ENCODE peak calls at places on chromosome 6, in five cellular contexts. One of them, this sample, is unnamed.

GRCh38 chr6:131379951-131380350 is 193.1 kb upstream of the ARG1 start:
- DNase-seq in K562: no peak
- DNase-seq in HepG2: no peak
- DNase-seq in SK-N-SH: no peak
- DNase-seq in GM12878: no peak
- DNase-seq in this sample: no peak

GRCh38 chr6:162849269-162849668 is 121.5 kb downstream of the PACRG start:
- DNase-seq in K562: no peak
- DNase-seq in HepG2: no peak
- DNase-seq in SK-N-SH: peak; percentile 87
- DNase-seq in GM12878: no peak
- DNase-seq in this sample: no peak

GRCh38 chr6:32081168-32081624 is 27.9 kb downstream of the TNXB start:
- DNase-seq in K562: peak; percentile 74
- DNase-seq in HepG2: no peak
- DNase-seq in SK-N-SH: peak; percentile 50
- DNase-seq in GM12878: no peak
- DNase-seq in this sample: peak; percentile 47

GRCh38 chr6:69096681-69097080 is 461.6 kb downstream of the ADGRB3 start:
- DNase-seq in K562: no peak
- DNase-seq in HepG2: no peak
- DNase-seq in SK-N-SH: no peak
- DNase-seq in GM12878: no peak
- DNase-seq in this sample: no peak

GRCh38 chr6:138440296-138440695 is 36.3 kb downstream of the HEBP2 start:
- DNase-seq in K562: no peak
- DNase-seq in HepG2: no peak
- DNase-seq in SK-N-SH: no peak
- DNase-seq in GM12878: no peak
- DNase-seq in this sample: no peak

GRCh38 chr6:156780117-156780641 is 3.0 kb downstream of the ARID1B start:
- DNase-seq in K562: peak; percentile 32
- DNase-seq in HepG2: peak; percentile 91
- DNase-seq in SK-N-SH: peak; percentile 68
- DNase-seq in GM12878: peak; percentile 71
- DNase-seq in this sample: peak; percentile 76

GRCh38 chr6:105511639-105512038 is 108.8 kb upstream of the PREP start:
- DNase-seq in K562: no peak
- DNase-seq in HepG2: no peak
- DNase-seq in SK-N-SH: no peak
- DNase-seq in GM12878: no peak
- DNase-seq in this sample: no peak

GRCh38 chr6:28496099-28496779 is 19.4 kb downstream of the GPX6 start:
- DNase-seq in K562: no peak
- DNase-seq in HepG2: peak; percentile 20
- DNase-seq in SK-N-SH: no peak
- DNase-seq in GM12878: no peak
- DNase-seq in this sample: no peak

GRCh38 chr6:49551126-49551865 is 828 bp downstream of the C6orf141 start:
- DNase-seq in K562: no peak
- DNase-seq in HepG2: no peak
- DNase-seq in SK-N-SH: no peak
- DNase-seq in GM12878: no peak
- DNase-seq in this sample: no peak

GRCh38 chr6:10411131-10411914 is 3.6 kb downstream of the TFAP2A start:
- DNase-seq in K562: no peak
- DNase-seq in HepG2: no peak
- DNase-seq in SK-N-SH: no peak
- DNase-seq in GM12878: no peak
- DNase-seq in this sample: no peak

GRCh38 chr6:156757849-156758248 is 19.3 kb upstream of the ARID1B start:
- DNase-seq in K562: no peak
- DNase-seq in HepG2: no peak
- DNase-seq in SK-N-SH: no peak
- DNase-seq in GM12878: no peak
- DNase-seq in this sample: no peak

GRCh38 chr6:98633886-98634285 is 200.5 kb upstream of the POU3F2 start:
- DNase-seq in K562: no peak
- DNase-seq in HepG2: no peak
- DNase-seq in SK-N-SH: no peak
- DNase-seq in GM12878: no peak
- DNase-seq in this sample: no peak

GRCh38 chr6:170542031-170542719 is 10.9 kb downstream of the PSMB1 start:
- DNase-seq in K562: peak; percentile 9
- DNase-seq in HepG2: no peak
- DNase-seq in SK-N-SH: no peak
- DNase-seq in GM12878: no peak
- DNase-seq in this sample: no peak

GRCh38 chr6:131062245-131063027 is 609 bp downstream of the EPB41L2 start:
- DNase-seq in K562: peak; percentile 27
- DNase-seq in HepG2: no peak
- DNase-seq in SK-N-SH: no peak
- DNase-seq in GM12878: no peak
- DNase-seq in this sample: no peak

GRCh38 chr6:73983367-73983766 is 287.4 kb downstream of the CD109 start:
- DNase-seq in K562: no peak
- DNase-seq in HepG2: no peak
- DNase-seq in SK-N-SH: no peak
- DNase-seq in GM12878: no peak
- DNase-seq in this sample: no peak

GRCh38 chr6:129593233-129593564 is 116.8 kb downstream of the ARHGAP18 start:
- DNase-seq in K562: no peak
- DNase-seq in HepG2: peak; percentile 72
- DNase-seq in SK-N-SH: no peak
- DNase-seq in GM12878: no peak
- DNase-seq in this sample: no peak

GRCh38 chr6:100317031-100317430 is 147.7 kb downstream of the SIM1 start:
- DNase-seq in K562: no peak
- DNase-seq in HepG2: no peak
- DNase-seq in SK-N-SH: no peak
- DNase-seq in GM12878: no peak
- DNase-seq in this sample: no peak

GRCh38 chr6:17193376-17193775 is 87.8 kb upstream of the RBM24 start:
- DNase-seq in K562: no peak
- DNase-seq in HepG2: no peak
- DNase-seq in SK-N-SH: no peak
- DNase-seq in GM12878: no peak
- DNase-seq in this sample: no peak

GRCh38 chr6:134533991-134534390 is 216.1 kb upstream of the SGK1 start:
- DNase-seq in K562: no peak
- DNase-seq in HepG2: no peak
- DNase-seq in SK-N-SH: no peak
- DNase-seq in GM12878: no peak
- DNase-seq in this sample: no peak

GRCh38 chr6:134537146-134537555 is 219.2 kb upstream of the SGK1 start:
- DNase-seq in K562: no peak
- DNase-seq in HepG2: no peak
- DNase-seq in SK-N-SH: no peak
- DNase-seq in GM12878: no peak
- DNase-seq in this sample: no peak

GRCh38 chr6:134534708-134535149 is 216.8 kb upstream of the SGK1 start:
- DNase-seq in K562: no peak
- DNase-seq in HepG2: no peak
- DNase-seq in SK-N-SH: no peak
- DNase-seq in GM12878: no peak
- DNase-seq in this sample: no peak

GRCh38 chr6:134532694-134533624 is 215.0 kb upstream of the SGK1 start:
- DNase-seq in K562: no peak
- DNase-seq in HepG2: no peak
- DNase-seq in SK-N-SH: no peak
- DNase-seq in GM12878: no peak
- DNase-seq in this sample: no peak

GRCh38 chr6:134535831-134536230 is 217.9 kb upstream of the SGK1 start:
- DNase-seq in K562: no peak
- DNase-seq in HepG2: no peak
- DNase-seq in SK-N-SH: no peak
- DNase-seq in GM12878: no peak
- DNase-seq in this sample: no peak
- H3K27ac ChIP-seq in K562: no peak overlapping the region
- H3K27ac ChIP-seq in HepG2: no peak overlapping the region
- H3K27ac ChIP-seq in SK-N-SH: peak overlapping the region; percentile 94
- H3K27ac ChIP-seq in GM12878: no peak overlapping the region
- H3K27ac ChIP-seq in this sample: no peak overlapping the region

GRCh38 chr6:109580519-109580918 is 97.5 kb upstream of the ZBTB24 start:
- DNase-seq in K562: no peak
- DNase-seq in HepG2: no peak
- DNase-seq in SK-N-SH: no peak
- DNase-seq in GM12878: no peak
- DNase-seq in this sample: no peak
- TF ChIP-seq REST in K562: no peak
- TF ChIP-seq REST in HepG2: no peak
- TF ChIP-seq REST in SK-N-SH: no peak
- TF ChIP-seq REST in GM12878: no peak
- TF ChIP-seq REST in this sample: no peak

GRCh38 chr6:37624121-37624520 is 73.6 kb downstream of the MDGA1 start:
- DNase-seq in K562: no peak
- DNase-seq in HepG2: no peak
- DNase-seq in SK-N-SH: no peak
- DNase-seq in GM12878: no peak
- DNase-seq in this sample: no peak
- TF ChIP-seq GABPA in K562: no peak
- TF ChIP-seq GABPA in HepG2: no peak
- TF ChIP-seq GABPA in SK-N-SH: no peak
- TF ChIP-seq GABPA in GM12878: no peak
- TF ChIP-seq GABPA in this sample: no peak

GRCh38 chr6:149963462-149964242 is at the start of gene ULBP1:
- DNase-seq in K562: peak; percentile 96
- DNase-seq in HepG2: no peak
- DNase-seq in SK-N-SH: peak; percentile 74
- DNase-seq in GM12878: no peak
- DNase-seq in this sample: peak; percentile 76

GRCh38 chr6:149964243-149965190 is 774 bp downstream of the ULBP1 start:
- DNase-seq in K562: no peak
- DNase-seq in HepG2: no peak
- DNase-seq in SK-N-SH: peak; percentile 50
- DNase-seq in GM12878: no peak
- DNase-seq in this sample: no peak

GRCh38 chr6:149961728-149962425 is 1.9 kb upstream of the ULBP1 start:
- DNase-seq in K562: no peak
- DNase-seq in HepG2: no peak
- DNase-seq in SK-N-SH: peak; percentile 50
- DNase-seq in GM12878: no peak
- DNase-seq in this sample: no peak

GRCh38 chr6:149963212-149963461 is 606 bp upstream of the ULBP1 start:
- DNase-seq in K562: peak; percentile 66
- DNase-seq in HepG2: no peak
- DNase-seq in SK-N-SH: no peak
- DNase-seq in GM12878: no peak
- DNase-seq in this sample: no peak

DNA sequence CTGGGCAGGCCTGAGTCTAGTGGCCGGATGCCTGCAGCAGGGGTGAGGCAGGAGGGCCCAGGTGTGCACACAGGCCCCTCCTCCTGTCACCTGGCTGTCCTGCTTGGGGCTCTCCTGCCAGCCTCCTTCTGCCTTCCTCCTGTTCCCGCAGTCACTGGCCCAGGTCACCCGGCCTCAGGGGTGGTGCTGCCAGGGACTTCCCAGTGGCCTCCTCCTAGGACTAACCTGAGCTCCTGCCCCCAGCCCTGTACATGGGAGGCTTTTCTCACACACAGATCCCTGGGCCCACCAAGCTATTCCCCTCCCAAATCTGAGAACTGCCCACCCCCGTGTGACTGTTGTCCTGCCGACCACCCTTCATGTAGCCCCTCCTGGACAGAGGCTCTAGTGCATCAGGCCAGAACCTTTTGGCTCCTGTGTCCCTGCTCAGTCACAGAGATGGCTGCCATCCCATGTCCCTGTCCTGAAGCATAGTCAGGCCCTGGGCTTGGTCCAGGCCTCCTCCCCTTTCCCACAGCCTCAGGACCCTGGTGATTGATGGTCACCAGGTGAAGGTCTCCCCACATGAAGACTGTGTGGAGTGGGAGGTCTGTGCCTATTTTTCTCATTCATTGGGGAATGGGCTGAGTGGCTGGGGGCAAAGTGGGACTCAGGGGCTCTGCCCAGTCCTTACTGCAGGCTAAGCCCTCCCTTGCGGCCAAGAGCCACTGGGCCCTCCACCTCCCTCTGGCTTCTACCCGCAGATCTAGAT is 1.1 kb upstream of the ULBP1 start:
- DNase-seq in K562: no peak
- DNase-seq in HepG2: no peak
- DNase-seq in SK-N-SH: no peak
- DNase-seq in GM12878: no peak
- DNase-seq in this sample: no peak
- H3K27ac ChIP-seq in K562: peak overlapping the region; percentile 79
- H3K27ac ChIP-seq in HepG2: no peak overlapping the region
- H3K27ac ChIP-seq in SK-N-SH: no peak overlapping the region
- H3K27ac ChIP-seq in GM12878: no peak overlapping the region
- H3K27ac ChIP-seq in this sample: no peak overlapping the region

GRCh38 chr6:113205563-113205962 is 651.6 kb upstream of the MARCKS start:
- DNase-seq in K562: no peak
- DNase-seq in HepG2: no peak
- DNase-seq in SK-N-SH: no peak
- DNase-seq in GM12878: no peak
- DNase-seq in this sample: no peak
- TF ChIP-seq REST in K562: no peak
- TF ChIP-seq REST in HepG2: no peak
- TF ChIP-seq REST in SK-N-SH: no peak
- TF ChIP-seq REST in GM12878: no peak
- TF ChIP-seq REST in this sample: no peak

DNA sequence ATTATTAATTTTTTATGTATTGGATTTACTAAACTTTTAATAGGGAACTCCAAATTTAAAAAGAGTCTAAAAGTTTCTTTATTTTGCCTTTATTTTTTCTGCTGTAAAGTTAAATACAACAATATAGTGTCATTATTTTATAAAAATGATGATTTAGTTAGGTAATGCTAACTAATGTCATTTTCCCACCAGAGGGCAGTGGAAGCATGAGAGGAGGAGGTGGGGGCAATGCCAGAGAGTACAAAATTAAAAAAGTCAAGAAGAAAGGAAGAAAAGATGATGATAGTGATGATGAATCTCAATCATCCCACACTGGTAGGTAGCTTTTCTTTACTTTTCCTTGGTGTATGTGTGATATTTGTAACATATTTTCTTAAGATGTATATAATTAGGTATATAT is 20.2 kb upstream of the FHL5 start:
- DNase-seq in K562: no peak
- DNase-seq in HepG2: no peak
- DNase-seq in SK-N-SH: no peak
- DNase-seq in GM12878: no peak
- DNase-seq in this sample: no peak
- TF ChIP-seq GABPA in K562: no peak
- TF ChIP-seq GABPA in HepG2: no peak
- TF ChIP-seq GABPA in SK-N-SH: no peak
- TF ChIP-seq GABPA in GM12878: no peak
- TF ChIP-seq GABPA in this sample: no peak